ENCODE peak calls at places on chromosomes 11 and 22, in eight cellular contexts. One of them, this sample, is unnamed.

GRCh38 chr11:117663389-117663788 is 133.6 kb downstream of the DSCAML1 start:
- DNase-seq in activated B cell treated with CpG ODN at 0.5 μM for 24 hours: no peak
- DNase-seq in neural crest cell: no peak
- DNase-seq in MCF 10A: no peak
- DNase-seq in endothelial cell: no peak
- DNase-seq in GM20000: no peak
- DNase-seq in cardiac muscle cell: no peak
- DNase-seq in cardiac fibroblast: no peak
- DNase-seq in this sample: no peak

GRCh38 chr22:30955153-30955552 is 13.4 kb downstream of the MORC2 start:
- DNase-seq in activated B cell treated with CpG ODN at 0.5 μM for 24 hours: no peak
- DNase-seq in neural crest cell: no peak
- DNase-seq in GM20000: no peak
- DNase-seq in cardiac fibroblast: no peak
- DNase-seq in endothelial cell: no peak
- DNase-seq in cardiac muscle cell: no peak
- DNase-seq in MCF 10A: no peak
- DNase-seq in this sample: no peak

GRCh38 chr11:77322926-77323590 is 21.6 kb upstream of the GDPD4 start:
- DNase-seq in cardiac muscle cell: peak
- DNase-seq in activated B cell treated with CpG ODN at 0.5 μM for 24 hours: no peak
- DNase-seq in neural crest cell: no peak
- DNase-seq in MCF 10A: no peak
- DNase-seq in endothelial cell: no peak
- DNase-seq in GM20000: no peak
- DNase-seq in cardiac fibroblast: peak
- DNase-seq in this sample: no peak

GRCh38 chr22:46516638-46517037 is 20.8 kb downstream of the CELSR1 start:
- DNase-seq in cardiac fibroblast: no peak
- DNase-seq in endothelial cell: no peak
- DNase-seq in MCF 10A: no peak
- DNase-seq in neural crest cell: no peak
- DNase-seq in cardiac muscle cell: no peak
- DNase-seq in activated B cell treated with CpG ODN at 0.5 μM for 24 hours: no peak
- DNase-seq in GM20000: no peak
- DNase-seq in this sample: no peak

GRCh38 chr22:35589071-35589735 is 27.9 kb downstream of the MB start:
- DNase-seq in neural crest cell: no peak
- DNase-seq in cardiac muscle cell: peak
- DNase-seq in MCF 10A: peak
- DNase-seq in activated B cell treated with CpG ODN at 0.5 μM for 24 hours: no peak
- DNase-seq in GM20000: no peak
- DNase-seq in cardiac fibroblast: peak
- DNase-seq in endothelial cell: no peak
- DNase-seq in this sample: no peak

GRCh38 chr11:102846292-102846691 is 2.9 kb upstream of the MMP3 start:
- DNase-seq in neural crest cell: no peak
- DNase-seq in cardiac fibroblast: no peak
- DNase-seq in GM20000: no peak
- DNase-seq in cardiac muscle cell: no peak
- DNase-seq in MCF 10A: peak
- DNase-seq in activated B cell treated with CpG ODN at 0.5 μM for 24 hours: no peak
- DNase-seq in endothelial cell: no peak
- DNase-seq in this sample: no peak

GRCh38 chr22:19986410-19987341 is 29.9 kb downstream of the ARVCF start:
- DNase-seq in MCF 10A: peak
- DNase-seq in cardiac fibroblast: peak
- DNase-seq in endothelial cell: peak
- DNase-seq in neural crest cell: peak
- DNase-seq in cardiac muscle cell: peak
- DNase-seq in GM20000: peak
- DNase-seq in activated B cell treated with CpG ODN at 0.5 μM for 24 hours: peak
- DNase-seq in this sample: peak

GRCh38 chr11:106091480-106092123 is 14.1 kb downstream of the AASDHPPT start:
- DNase-seq in GM20000: peak
- DNase-seq in MCF 10A: peak
- DNase-seq in activated B cell treated with CpG ODN at 0.5 μM for 24 hours: no peak
- DNase-seq in endothelial cell: no peak
- DNase-seq in neural crest cell: no peak
- DNase-seq in cardiac fibroblast: peak
- DNase-seq in cardiac muscle cell: peak
- DNase-seq in this sample: no peak

GRCh38 chr11:75245356-75246005 is 4.9 kb downstream of the TPBGL start:
- DNase-seq in cardiac muscle cell: no peak
- DNase-seq in cardiac fibroblast: no peak
- DNase-seq in endothelial cell: no peak
- DNase-seq in neural crest cell: no peak
- DNase-seq in MCF 10A: no peak
- DNase-seq in GM20000: no peak
- DNase-seq in activated B cell treated with CpG ODN at 0.5 μM for 24 hours: no peak
- DNase-seq in this sample: no peak

GRCh38 chr11:134360050-134360835 is 28.5 kb downstream of the GLB1L2 start:
- DNase-seq in MCF 10A: peak
- DNase-seq in GM20000: peak
- DNase-seq in neural crest cell: peak
- DNase-seq in cardiac fibroblast: peak
- DNase-seq in cardiac muscle cell: peak
- DNase-seq in endothelial cell: peak
- DNase-seq in activated B cell treated with CpG ODN at 0.5 μM for 24 hours: peak
- DNase-seq in this sample: peak

GRCh38 chr11:82790723-82791487 is 57.2 kb upstream of the FAM181B start:
- DNase-seq in GM20000: no peak
- DNase-seq in activated B cell treated with CpG ODN at 0.5 μM for 24 hours: no peak
- DNase-seq in cardiac fibroblast: peak
- DNase-seq in MCF 10A: no peak
- DNase-seq in cardiac muscle cell: peak
- DNase-seq in neural crest cell: no peak
- DNase-seq in endothelial cell: no peak
- DNase-seq in this sample: no peak

GRCh38 chr22:20422271-20422958 is 15.2 kb downstream of the SCARF2 start:
- DNase-seq in activated B cell treated with CpG ODN at 0.5 μM for 24 hours: no peak
- DNase-seq in cardiac muscle cell: peak
- DNase-seq in cardiac fibroblast: no peak
- DNase-seq in neural crest cell: no peak
- DNase-seq in endothelial cell: no peak
- DNase-seq in GM20000: no peak
- DNase-seq in MCF 10A: no peak
- DNase-seq in this sample: no peak

GRCh38 chr11:64409707-64410395 is 50.9 kb downstream of the RPS6KA4 start:
- DNase-seq in neural crest cell: no peak
- DNase-seq in cardiac muscle cell: peak
- DNase-seq in cardiac fibroblast: peak
- DNase-seq in MCF 10A: no peak
- DNase-seq in activated B cell treated with CpG ODN at 0.5 μM for 24 hours: no peak
- DNase-seq in GM20000: no peak
- DNase-seq in endothelial cell: no peak
- DNase-seq in this sample: peak

GRCh38 chr11:76634934-76635333 is 35.6 kb downstream of the LRRC32 start:
- DNase-seq in MCF 10A: no peak
- DNase-seq in GM20000: no peak
- DNase-seq in activated B cell treated with CpG ODN at 0.5 μM for 24 hours: no peak
- DNase-seq in endothelial cell: no peak
- DNase-seq in cardiac fibroblast: no peak
- DNase-seq in neural crest cell: no peak
- DNase-seq in cardiac muscle cell: no peak
- DNase-seq in this sample: no peak

GRCh38 chr11:64055077-64055476 is 19.3 kb downstream of the FLRT1 start:
- DNase-seq in cardiac muscle cell: no peak
- DNase-seq in endothelial cell: no peak
- DNase-seq in neural crest cell: no peak
- DNase-seq in activated B cell treated with CpG ODN at 0.5 μM for 24 hours: no peak
- DNase-seq in MCF 10A: no peak
- DNase-seq in GM20000: no peak
- DNase-seq in cardiac fibroblast: no peak
- DNase-seq in this sample: no peak

GRCh38 chr11:57251491-57252104 is 14.5 kb upstream of the APLNR start:
- DNase-seq in activated B cell treated with CpG ODN at 0.5 μM for 24 hours: no peak
- DNase-seq in cardiac muscle cell: peak
- DNase-seq in neural crest cell: no peak
- DNase-seq in MCF 10A: peak
- DNase-seq in cardiac fibroblast: peak
- DNase-seq in GM20000: no peak
- DNase-seq in endothelial cell: no peak
- DNase-seq in this sample: peak

GRCh38 chr11:57244911-57245310 is 7.9 kb upstream of the APLNR start:
- DNase-seq in MCF 10A: no peak
- DNase-seq in endothelial cell: no peak
- DNase-seq in cardiac muscle cell: no peak
- DNase-seq in GM20000: no peak
- DNase-seq in cardiac fibroblast: no peak
- DNase-seq in neural crest cell: no peak
- DNase-seq in activated B cell treated with CpG ODN at 0.5 μM for 24 hours: no peak
- DNase-seq in this sample: no peak

GRCh38 chr11:57248780-57249383 is 11.8 kb upstream of the APLNR start:
- DNase-seq in GM20000: peak
- DNase-seq in cardiac muscle cell: peak
- DNase-seq in neural crest cell: peak
- DNase-seq in activated B cell treated with CpG ODN at 0.5 μM for 24 hours: no peak
- DNase-seq in cardiac fibroblast: peak
- DNase-seq in MCF 10A: peak
- DNase-seq in endothelial cell: peak
- DNase-seq in this sample: peak

GRCh38 chr11:57251037-57251436 is 14.0 kb upstream of the APLNR start:
- DNase-seq in activated B cell treated with CpG ODN at 0.5 μM for 24 hours: no peak
- DNase-seq in neural crest cell: no peak
- DNase-seq in endothelial cell: no peak
- DNase-seq in GM20000: no peak
- DNase-seq in cardiac fibroblast: no peak
- DNase-seq in MCF 10A: no peak
- DNase-seq in cardiac muscle cell: peak
- DNase-seq in this sample: no peak

DNA sequence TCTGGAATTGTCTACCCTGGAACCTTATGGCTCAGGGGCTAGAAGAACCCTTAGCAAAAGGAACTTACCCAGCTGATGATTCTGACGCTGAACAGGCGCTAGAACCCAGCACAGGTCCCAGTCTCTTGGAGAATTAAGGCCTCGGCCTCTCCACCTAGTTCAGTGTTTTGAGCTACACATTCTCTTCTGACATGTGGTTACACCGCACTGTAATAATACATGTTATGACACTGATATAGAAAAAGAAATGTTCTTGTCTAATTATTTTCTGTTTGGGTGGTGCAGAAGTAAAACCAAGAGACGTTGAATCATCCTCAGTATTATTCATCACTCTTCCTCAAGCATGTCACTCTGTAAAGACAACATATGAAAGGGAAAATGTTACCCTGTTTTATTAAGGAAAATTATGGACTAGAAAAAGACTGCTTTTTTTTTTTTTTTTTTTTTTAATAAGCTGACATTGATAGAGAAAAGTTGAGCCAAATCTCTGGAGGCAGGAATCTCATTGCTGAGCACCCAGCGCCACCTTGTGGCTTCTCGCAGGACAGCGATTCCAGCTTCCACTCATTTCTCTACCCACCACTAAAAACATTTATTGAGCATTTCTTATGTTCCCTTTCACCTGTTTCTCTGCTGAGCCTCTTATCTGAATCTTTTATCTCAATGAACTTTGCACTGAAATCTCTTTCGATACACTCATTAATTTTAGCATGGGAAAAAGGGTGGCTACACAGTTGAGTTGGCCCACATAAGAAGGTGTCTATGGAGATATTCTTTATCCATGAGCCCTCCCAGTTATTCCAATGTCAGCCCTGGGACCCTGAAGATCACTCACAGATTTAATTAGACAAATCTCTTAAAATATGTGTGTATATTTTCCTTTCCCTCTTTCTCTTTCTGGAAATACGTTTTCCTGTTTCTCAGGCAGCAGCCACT is 12.6 kb upstream of the APLNR start:
- DNase-seq in cardiac fibroblast: peak
- DNase-seq in neural crest cell: peak
- DNase-seq in GM20000: peak
- DNase-seq in activated B cell treated with CpG ODN at 0.5 μM for 24 hours: no peak
- DNase-seq in cardiac muscle cell: peak
- DNase-seq in endothelial cell: peak
- DNase-seq in MCF 10A: peak
- DNase-seq in this sample: peak
- TF ChIP-seq CTCF in cardiac fibroblast: peak
- TF ChIP-seq CTCF in neural crest cell: peak
- TF ChIP-seq CTCF in GM20000: peak
- TF ChIP-seq CTCF in activated B cell treated with CpG ODN at 0.5 μM for 24 hours: no peak
- TF ChIP-seq CTCF in cardiac muscle cell: peak
- TF ChIP-seq CTCF in endothelial cell: peak
- TF ChIP-seq CTCF in MCF 10A: peak
- TF ChIP-seq CTCF in this sample: peak

DNA sequence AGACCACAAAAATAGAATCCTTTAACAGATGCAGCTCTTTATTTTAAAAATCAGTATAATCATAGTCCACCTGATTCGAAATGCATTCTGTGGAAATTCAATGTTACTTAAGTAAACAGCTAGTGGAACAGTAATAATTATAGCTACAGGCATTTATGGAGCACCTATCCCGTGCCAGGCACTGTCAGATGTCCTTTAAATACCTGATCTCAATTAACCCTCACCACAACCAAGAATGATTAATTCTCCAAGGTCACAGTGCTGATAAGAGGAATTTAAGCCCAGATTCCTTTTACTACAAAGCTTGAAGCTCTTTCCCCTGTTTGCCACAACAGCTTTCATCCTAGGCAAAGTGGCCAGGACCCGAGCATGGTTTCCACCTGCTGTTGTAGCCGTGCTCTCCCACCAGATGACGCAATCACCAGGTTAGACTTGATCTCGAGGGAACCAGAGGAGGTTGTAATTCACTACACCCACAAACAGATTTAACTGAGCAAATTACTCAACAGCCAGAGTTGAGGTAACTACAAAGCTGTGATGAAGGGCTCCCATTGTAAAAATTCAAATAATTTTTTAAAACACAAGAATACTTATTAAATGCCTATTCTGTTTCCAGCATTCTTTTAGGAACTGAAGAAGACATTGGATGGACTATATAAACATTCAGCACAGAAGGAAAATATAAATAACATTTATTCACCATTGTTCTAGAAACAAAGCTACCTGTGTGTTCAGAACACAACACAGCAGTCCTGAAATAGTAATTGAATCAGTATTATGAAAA is 10.3 kb downstream of the PRDM10 start:
- DNase-seq in neural crest cell: no peak
- DNase-seq in GM20000: peak
- DNase-seq in endothelial cell: peak
- DNase-seq in cardiac fibroblast: peak
- DNase-seq in MCF 10A: peak
- DNase-seq in cardiac muscle cell: peak
- DNase-seq in activated B cell treated with CpG ODN at 0.5 μM for 24 hours: no peak
- DNase-seq in this sample: peak
- TF ChIP-seq CTCF in neural crest cell: no peak
- TF ChIP-seq CTCF in GM20000: peak
- TF ChIP-seq CTCF in endothelial cell: no peak
- TF ChIP-seq CTCF in cardiac fibroblast: no peak
- TF ChIP-seq CTCF in MCF 10A: peak
- TF ChIP-seq CTCF in cardiac muscle cell: no peak
- TF ChIP-seq CTCF in activated B cell treated with CpG ODN at 0.5 μM for 24 hours: no peak
- TF ChIP-seq CTCF in this sample: no peak

GRCh38 chr22:44669725-44670027 is 32.3 kb upstream of the PRR5 start:
- DNase-seq in activated B cell treated with CpG ODN at 0.5 μM for 24 hours: no peak
- DNase-seq in cardiac fibroblast: no peak
- DNase-seq in neural crest cell: no peak
- DNase-seq in MCF 10A: no peak
- DNase-seq in cardiac muscle cell: peak
- DNase-seq in GM20000: no peak
- DNase-seq in endothelial cell: peak
- DNase-seq in this sample: no peak
- TF ChIP-seq CTCF in activated B cell treated with CpG ODN at 0.5 μM for 24 hours: no peak
- TF ChIP-seq CTCF in cardiac fibroblast: peak
- TF ChIP-seq CTCF in neural crest cell: peak
- TF ChIP-seq CTCF in MCF 10A: no peak
- TF ChIP-seq CTCF in cardiac muscle cell: peak
- TF ChIP-seq CTCF in GM20000: no peak
- TF ChIP-seq CTCF in endothelial cell: peak
- TF ChIP-seq CTCF in this sample: no peak

GRCh38 chr11:44316388-44317240 is 6.7 kb upstream of the ALX4 start:
- DNase-seq in GM20000: peak
- DNase-seq in cardiac fibroblast: no peak
- DNase-seq in cardiac muscle cell: no peak
- DNase-seq in MCF 10A: no peak
- DNase-seq in activated B cell treated with CpG ODN at 0.5 μM for 24 hours: no peak
- DNase-seq in endothelial cell: no peak
- DNase-seq in neural crest cell: no peak
- DNase-seq in this sample: no peak
- TF ChIP-seq CTCF in GM20000: no peak
- TF ChIP-seq CTCF in cardiac fibroblast: no peak
- TF ChIP-seq CTCF in cardiac muscle cell: peak
- TF ChIP-seq CTCF in MCF 10A: no peak
- TF ChIP-seq CTCF in activated B cell treated with CpG ODN at 0.5 μM for 24 hours: no peak
- TF ChIP-seq CTCF in endothelial cell: no peak
- TF ChIP-seq CTCF in neural crest cell: peak
- TF ChIP-seq CTCF in this sample: no peak

This sample was measured in mesothelial cell of epicardium.